ENCODE peak calls at places on chromosome X, in four cellular contexts. H is heart left ventricle, C is right atrium auricular region, G is sigmoid colon. Z is an unnamed sample. For H3K4me1 and H3K27me3, the result is how much of the 10 kb centered on the place peaks cover.

GRCh38 chrX:129726307-129727111 is 12.3 kb upstream of the XPNPEP2 start:
- DNase-seq in H (peak), C (peak), G (peak), Z (peak)

GRCh38 chrX:68249401-68249831 is 183.9 kb downstream of the OPHN1 start:
- DNase-seq in H (peak), C (no peak), G (peak), Z (no peak)

GRCh38 chrX:150792949-150793527 is 99.8 kb downstream of the MTMR1 start:
- DNase-seq in H (no peak), C (no peak), G (no peak), Z (no peak)

GRCh38 chrX:5708209-5708608 is 520.5 kb downstream of the NLGN4X start:
- DNase-seq in H (no peak), C (no peak), G (no peak), Z (no peak)

GRCh38 chrX:148535639-148536038 is 35.2 kb downstream of the AFF2 start:
- DNase-seq in H (no peak), C (no peak), G (no peak), Z (no peak)

GRCh38 chrX:129316461-129316860 is 206.8 kb downstream of the SMARCA1 start:
- DNase-seq in H (no peak), C (no peak), G (no peak), Z (no peak)

GRCh38 chrX:109831326-109831985 is 98.4 kb upstream of the ACSL4 start:
- DNase-seq in H (no peak), C (no peak), G (no peak), Z (no peak)

GRCh38 chrX:6707497-6707896 is 172.6 kb upstream of the VCX3A start:
- DNase-seq in H (no peak), C (no peak), G (no peak), Z (no peak)

GRCh38 chrX:9707306-9708015 is 58.2 kb downstream of the GPR143 start:
- DNase-seq in H (no peak), C (no peak), G (peak), Z (no peak)

GRCh38 chrX:13808293-13808692 is 8.6 kb downstream of the GPM6B start:
- DNase-seq in H (no peak), C (no peak), G (no peak), Z (no peak)

GRCh38 chrX:630007-630921 is at the start of gene SHOX:
- DNase-seq in H (no peak), C (no peak), G (peak), Z (no peak)

GRCh38 chrX:16610121-16610565 is 39.8 kb upstream of the S100G start:
- DNase-seq in H (no peak), C (no peak), G (no peak), Z (no peak)

GRCh38 chrX:56797966-56798711 is 69.1 kb downstream of the NBDY start:
- DNase-seq in H (no peak), C (peak), G (peak), Z (no peak)
- H3K4me1 ChIP-seq in H (under half), C (under half), G (under half), Z (under half)

GRCh38 chrX:107755721-107756120 is 19.9 kb downstream of the TSC22D3 start:
- DNase-seq in H (no peak), C (no peak), G (no peak), Z (no peak)
- H3K27me3 ChIP-seq in H (under half), C (under half), G (under half), Z (under half)

GRCh38 chrX:153763989-153764755 is at the start of gene PLXNB3:
- DNase-seq in H (peak), C (peak), G (peak), Z (peak)
- H3K4me3 ChIP-seq in H (peak), C (peak), G (peak), Z (no peak)

GRCh38 chrX:106392346-106392745 is 219.4 kb upstream of the RADX start:
- DNase-seq in H (no peak), C (no peak), G (no peak), Z (no peak)
- H3K4me1 ChIP-seq in H (under half), C (under half), G (under half), Z (under half)

DNA sequence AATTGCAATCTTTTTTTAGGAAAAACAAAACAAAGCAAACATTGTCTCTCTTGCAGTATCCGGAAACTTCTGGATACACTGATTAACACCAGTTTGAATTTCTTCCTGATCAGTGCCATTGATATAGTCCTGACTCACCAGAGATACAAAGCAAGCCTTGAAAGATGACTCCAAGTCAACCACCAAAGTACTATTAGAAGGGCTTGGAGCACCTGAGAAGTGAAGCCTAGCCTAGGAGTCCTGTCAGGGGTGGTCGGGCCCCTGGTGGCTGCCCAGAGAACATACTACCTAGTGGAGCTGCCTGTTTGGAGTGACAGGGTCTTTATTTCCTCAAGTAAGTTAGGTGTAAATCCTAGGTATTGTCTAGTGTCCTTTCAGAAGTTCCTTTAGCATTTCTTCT is 593.2 kb downstream of the ZNF674 start:
- DNase-seq in H (no peak), C (no peak), G (no peak), Z (no peak)
- H3K27me3 ChIP-seq in H (under half), C (under half), G (under half), Z (under half)

GRCh38 chrX:101223226-101223625 is 3.6 kb downstream of the DRP2 start:
- DNase-seq in H (no peak), C (no peak), G (no peak), Z (no peak)

GRCh38 chrX:101220881-101221280 is 1.3 kb downstream of the DRP2 start:
- DNase-seq in H (no peak), C (no peak), G (no peak), Z (no peak)

GRCh38 chrX:101217689-101218088 is 1.9 kb upstream of the DRP2 start:
- DNase-seq in H (no peak), C (no peak), G (no peak), Z (no peak)

GRCh38 chrX:101219840-101220191 is 230 bp downstream of the DRP2 start:
- DNase-seq in H (no peak), C (no peak), G (no peak), Z (no peak)

DNA sequence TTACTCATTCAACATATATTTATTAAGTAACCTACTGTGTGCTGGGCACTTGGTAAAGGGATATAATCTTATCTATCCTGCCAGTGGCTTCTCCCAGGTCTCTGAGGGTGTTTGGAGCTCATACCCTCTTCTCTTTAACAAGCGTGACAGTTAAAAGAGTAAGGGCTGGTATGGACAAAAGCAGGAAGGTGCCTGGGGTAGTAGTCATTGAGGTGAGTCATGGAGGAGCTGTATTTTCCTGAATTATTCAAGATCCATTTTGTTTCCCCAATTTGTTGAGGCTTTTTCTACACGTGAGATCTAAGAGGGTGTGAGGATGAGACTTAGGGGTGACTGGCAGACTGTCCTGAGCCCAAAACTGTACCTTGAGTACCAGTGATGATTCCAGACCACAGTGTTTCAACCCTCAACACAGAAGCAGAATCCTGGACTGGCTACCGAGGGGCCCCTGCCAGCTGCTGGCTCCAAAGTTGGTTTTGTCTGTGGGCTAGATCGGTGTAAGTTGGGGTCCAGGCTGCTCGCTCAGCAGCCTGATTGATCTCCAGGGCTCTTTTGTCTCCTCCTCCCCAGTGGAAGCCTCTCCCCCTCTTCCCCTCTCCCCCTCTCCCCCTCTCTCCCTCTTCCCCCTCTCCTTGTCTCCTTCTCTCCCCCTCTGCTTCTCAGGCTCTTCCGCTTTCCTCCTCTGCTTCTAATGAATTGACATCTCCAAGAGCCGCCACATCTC is at the start of gene DRP2:
- DNase-seq in H (no peak), C (no peak), G (no peak), Z (no peak)
- H3K4me3 ChIP-seq in H (no peak), C (no peak), G (no peak), Z (no peak)

GRCh38 chrX:118528089-118528753 is 32.6 kb downstream of the DOCK11 start:
- DNase-seq in H (peak), C (no peak), G (no peak), Z (no peak)
- H3K4me1 ChIP-seq in H (under half), C (under half), G (under half), Z (under half)

Z was measured in thyroid gland.